ENCODE peak calls at places on chromosomes 2 and 18, in ten cellular contexts. One of them, this sample, is unnamed.

GRCh38 chr18:73979742-73980141 is 167.9 kb downstream of the FBXO15 start:
- DNase-seq in right lobe of liver: no peak
- DNase-seq in stomach: no peak
- DNase-seq in mucosa of descending colon: no peak
- DNase-seq in AG04450: peak
- DNase-seq in Caco-2: no peak
- DNase-seq in AG04449: peak
- DNase-seq in SK-N-SH: no peak
- DNase-seq in kidney epithelial cell: no peak
- DNase-seq in GM06990: no peak
- DNase-seq in this sample: no peak

GRCh38 chr2:173359231-173359630 is 4.6 kb downstream of the CDCA7 start:
- DNase-seq in right lobe of liver: no peak
- DNase-seq in stomach: no peak
- DNase-seq in mucosa of descending colon: no peak
- DNase-seq in AG04450: no peak
- DNase-seq in Caco-2: no peak
- DNase-seq in AG04449: no peak
- DNase-seq in SK-N-SH: no peak
- DNase-seq in kidney epithelial cell: no peak
- DNase-seq in GM06990: peak
- DNase-seq in this sample: no peak

GRCh38 chr2:181813963-181814565 is 77.5 kb upstream of the ITPRID2 start:
- DNase-seq in right lobe of liver: no peak
- DNase-seq in stomach: no peak
- DNase-seq in mucosa of descending colon: no peak
- DNase-seq in AG04450: peak
- DNase-seq in Caco-2: no peak
- DNase-seq in AG04449: peak
- DNase-seq in SK-N-SH: no peak
- DNase-seq in kidney epithelial cell: no peak
- DNase-seq in GM06990: no peak
- DNase-seq in this sample: no peak

GRCh38 chr18:43279015-43279758 is 1.9 kb upstream of the SYT4 start:
- DNase-seq in right lobe of liver: no peak
- DNase-seq in stomach: no peak
- DNase-seq in mucosa of descending colon: no peak
- DNase-seq in AG04450: no peak
- DNase-seq in Caco-2: no peak
- DNase-seq in AG04449: no peak
- DNase-seq in SK-N-SH: peak
- DNase-seq in kidney epithelial cell: peak
- DNase-seq in GM06990: no peak
- DNase-seq in this sample: peak

GRCh38 chr2:26561376-26561775 is 79.8 kb downstream of the CIB4 start:
- DNase-seq in right lobe of liver: peak
- DNase-seq in stomach: no peak
- DNase-seq in mucosa of descending colon: no peak
- DNase-seq in AG04450: no peak
- DNase-seq in Caco-2: peak
- DNase-seq in AG04449: no peak
- DNase-seq in SK-N-SH: no peak
- DNase-seq in kidney epithelial cell: no peak
- DNase-seq in GM06990: no peak
- DNase-seq in this sample: no peak

GRCh38 chr2:102753563-102754159 is 8.2 kb upstream of the TMEM182 start:
- DNase-seq in right lobe of liver: peak
- DNase-seq in stomach: peak
- DNase-seq in mucosa of descending colon: no peak
- DNase-seq in AG04450: no peak
- DNase-seq in Caco-2: no peak
- DNase-seq in AG04449: peak
- DNase-seq in SK-N-SH: peak
- DNase-seq in kidney epithelial cell: no peak
- DNase-seq in GM06990: no peak
- DNase-seq in this sample: peak

GRCh38 chr2:152409691-152410597 is 75.0 kb downstream of the FMNL2 start:
- DNase-seq in right lobe of liver: no peak
- DNase-seq in stomach: no peak
- DNase-seq in mucosa of descending colon: no peak
- DNase-seq in AG04450: no peak
- DNase-seq in Caco-2: no peak
- DNase-seq in AG04449: no peak
- DNase-seq in SK-N-SH: no peak
- DNase-seq in kidney epithelial cell: no peak
- DNase-seq in GM06990: no peak
- DNase-seq in this sample: no peak

GRCh38 chr18:25067291-25068050 is 284.5 kb downstream of the ZNF521 start:
- DNase-seq in right lobe of liver: no peak
- DNase-seq in stomach: no peak
- DNase-seq in mucosa of descending colon: no peak
- DNase-seq in AG04450: no peak
- DNase-seq in Caco-2: no peak
- DNase-seq in AG04449: no peak
- DNase-seq in SK-N-SH: no peak
- DNase-seq in kidney epithelial cell: no peak
- DNase-seq in GM06990: no peak
- DNase-seq in this sample: no peak

GRCh38 chr2:233338046-233338445 is 16.2 kb upstream of the DGKD start:
- DNase-seq in right lobe of liver: no peak
- DNase-seq in stomach: no peak
- DNase-seq in mucosa of descending colon: no peak
- DNase-seq in AG04450: no peak
- DNase-seq in Caco-2: no peak
- DNase-seq in AG04449: no peak
- DNase-seq in SK-N-SH: peak
- DNase-seq in kidney epithelial cell: no peak
- DNase-seq in GM06990: no peak
- DNase-seq in this sample: no peak

GRCh38 chr2:163681765-163682164 is 54.0 kb downstream of the FIGN start:
- DNase-seq in right lobe of liver: no peak
- DNase-seq in stomach: no peak
- DNase-seq in mucosa of descending colon: no peak
- DNase-seq in AG04450: no peak
- DNase-seq in Caco-2: no peak
- DNase-seq in AG04449: no peak
- DNase-seq in SK-N-SH: no peak
- DNase-seq in kidney epithelial cell: no peak
- DNase-seq in GM06990: no peak
- DNase-seq in this sample: no peak

GRCh38 chr2:203237501-203238238 is 1.1 kb upstream of the CYP20A1 start:
- DNase-seq in right lobe of liver: no peak
- DNase-seq in stomach: no peak
- DNase-seq in mucosa of descending colon: no peak
- DNase-seq in AG04450: no peak
- DNase-seq in Caco-2: no peak
- DNase-seq in AG04449: no peak
- DNase-seq in SK-N-SH: peak
- DNase-seq in kidney epithelial cell: no peak
- DNase-seq in GM06990: no peak
- DNase-seq in this sample: no peak

GRCh38 chr2:203242518-203242917 is 3.7 kb downstream of the CYP20A1 start:
- DNase-seq in right lobe of liver: no peak
- DNase-seq in stomach: no peak
- DNase-seq in mucosa of descending colon: no peak
- DNase-seq in AG04450: no peak
- DNase-seq in Caco-2: no peak
- DNase-seq in AG04449: no peak
- DNase-seq in SK-N-SH: no peak
- DNase-seq in kidney epithelial cell: no peak
- DNase-seq in GM06990: no peak
- DNase-seq in this sample: no peak

GRCh38 chr2:203240491-203240890 is 1.7 kb downstream of the CYP20A1 start:
- DNase-seq in right lobe of liver: no peak
- DNase-seq in stomach: no peak
- DNase-seq in mucosa of descending colon: no peak
- DNase-seq in AG04450: no peak
- DNase-seq in Caco-2: no peak
- DNase-seq in AG04449: no peak
- DNase-seq in SK-N-SH: no peak
- DNase-seq in kidney epithelial cell: no peak
- DNase-seq in GM06990: no peak
- DNase-seq in this sample: no peak

GRCh38 chr2:203238329-203238710 is 498 bp upstream of the CYP20A1 start:
- DNase-seq in right lobe of liver: no peak
- DNase-seq in stomach: no peak
- DNase-seq in mucosa of descending colon: no peak
- DNase-seq in AG04450: no peak
- DNase-seq in Caco-2: no peak
- DNase-seq in AG04449: no peak
- DNase-seq in SK-N-SH: no peak
- DNase-seq in kidney epithelial cell: no peak
- DNase-seq in GM06990: no peak
- DNase-seq in this sample: no peak

GRCh38 chr2:203238711-203239526 is at the start of gene CYP20A1:
- DNase-seq in right lobe of liver: peak
- DNase-seq in stomach: peak
- DNase-seq in mucosa of descending colon: peak
- DNase-seq in AG04450: peak
- DNase-seq in Caco-2: peak
- DNase-seq in AG04449: peak
- DNase-seq in SK-N-SH: peak
- DNase-seq in kidney epithelial cell: peak
- DNase-seq in GM06990: peak
- DNase-seq in this sample: peak
- TF ChIP-seq CTCF in right lobe of liver: peak
- TF ChIP-seq CTCF in stomach: no peak
- TF ChIP-seq CTCF in mucosa of descending colon: peak
- TF ChIP-seq CTCF in AG04450: peak
- TF ChIP-seq CTCF in Caco-2: peak
- TF ChIP-seq CTCF in AG04449: peak
- TF ChIP-seq CTCF in SK-N-SH: peak
- TF ChIP-seq CTCF in kidney epithelial cell: peak
- TF ChIP-seq CTCF in GM06990: no peak
- TF ChIP-seq CTCF in this sample: peak

DNA sequence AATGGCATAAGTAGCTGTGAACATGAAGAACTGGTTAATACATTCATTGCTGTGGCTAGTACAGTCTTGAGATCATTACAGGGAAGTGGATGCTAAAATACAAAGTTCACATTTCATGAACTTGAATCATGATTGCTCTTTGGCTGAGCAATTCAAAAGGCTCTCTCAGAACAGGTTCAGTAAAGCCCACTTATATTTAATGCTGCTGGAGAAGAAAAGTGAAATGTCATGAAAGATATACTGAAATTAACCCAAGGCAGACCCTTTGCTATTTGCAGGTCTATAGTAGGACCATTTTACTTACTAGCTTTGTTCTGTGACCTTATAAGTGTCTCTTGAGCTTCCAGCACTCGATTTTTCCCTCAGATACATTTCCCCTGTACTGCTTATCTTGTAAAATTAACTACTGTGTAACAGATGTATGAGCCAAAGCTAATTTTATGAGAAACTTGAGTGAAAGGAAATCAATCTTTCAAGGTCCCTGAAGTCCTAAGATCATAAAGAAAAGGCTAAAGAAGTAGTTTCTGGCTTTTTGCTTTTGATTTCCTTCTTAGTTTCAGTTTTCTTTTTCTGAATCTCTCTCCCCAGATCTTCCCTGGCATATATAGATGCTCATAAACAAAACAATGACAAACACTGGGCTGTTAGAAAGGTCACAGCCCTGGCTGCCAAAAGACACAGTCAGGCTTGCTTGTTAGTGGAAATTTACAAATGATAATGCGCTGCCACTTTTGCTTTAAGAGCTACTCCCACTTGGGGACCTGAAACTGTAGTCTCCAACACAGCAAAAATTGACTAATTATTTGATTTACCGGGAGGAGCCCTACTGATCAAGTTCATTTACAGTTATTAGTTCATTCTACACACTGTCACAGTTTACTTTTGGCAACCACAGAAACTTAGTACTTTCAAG is 132.7 kb upstream of the XPO1 start:
- DNase-seq in right lobe of liver: peak
- DNase-seq in stomach: peak
- DNase-seq in mucosa of descending colon: peak
- DNase-seq in AG04450: no peak
- DNase-seq in Caco-2: no peak
- DNase-seq in AG04449: no peak
- DNase-seq in SK-N-SH: no peak
- DNase-seq in kidney epithelial cell: peak
- DNase-seq in GM06990: peak
- DNase-seq in this sample: peak
- H3K4me3 ChIP-seq in right lobe of liver: peak
- H3K4me3 ChIP-seq in stomach: peak
- H3K4me3 ChIP-seq in mucosa of descending colon: peak
- H3K4me3 ChIP-seq in AG04450: peak
- H3K4me3 ChIP-seq in Caco-2: no peak
- H3K4me3 ChIP-seq in AG04449: no peak
- H3K4me3 ChIP-seq in SK-N-SH: peak
- H3K4me3 ChIP-seq in kidney epithelial cell: no peak
- H3K4me3 ChIP-seq in GM06990: peak
- H3K4me3 ChIP-seq in this sample: peak

DNA sequence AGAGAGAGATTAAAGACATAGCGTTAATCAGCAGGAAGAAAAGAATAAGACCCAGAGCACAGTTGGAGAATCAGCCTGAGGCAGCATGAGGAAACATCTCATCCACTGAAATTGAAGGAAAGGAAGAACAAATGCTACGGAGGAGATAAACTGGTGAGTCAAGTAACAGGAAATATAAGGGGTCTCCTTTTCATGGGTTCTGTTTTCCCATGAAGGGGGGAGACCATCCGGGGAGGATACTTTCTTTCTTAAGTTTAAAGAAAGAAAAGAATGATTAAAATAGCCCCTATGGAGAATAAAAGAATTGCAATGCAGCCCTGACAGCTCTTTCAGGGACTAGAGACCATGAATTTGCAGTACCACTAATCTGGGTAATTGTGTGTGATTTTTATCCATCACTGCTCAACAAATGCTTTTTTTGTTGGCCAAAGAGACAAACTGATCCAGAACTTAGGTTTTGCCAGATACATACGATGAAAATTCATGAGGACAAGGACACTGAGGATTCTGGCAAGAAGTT is 17.7 kb downstream of the ROCK2 start:
- DNase-seq in right lobe of liver: no peak
- DNase-seq in stomach: no peak
- DNase-seq in mucosa of descending colon: no peak
- DNase-seq in AG04450: no peak
- DNase-seq in Caco-2: no peak
- DNase-seq in AG04449: no peak
- DNase-seq in SK-N-SH: no peak
- DNase-seq in kidney epithelial cell: no peak
- DNase-seq in GM06990: no peak
- DNase-seq in this sample: no peak
- TF ChIP-seq CTCF in right lobe of liver: no peak
- TF ChIP-seq CTCF in stomach: no peak
- TF ChIP-seq CTCF in mucosa of descending colon: no peak
- TF ChIP-seq CTCF in AG04450: no peak
- TF ChIP-seq CTCF in Caco-2: no peak
- TF ChIP-seq CTCF in AG04449: no peak
- TF ChIP-seq CTCF in SK-N-SH: no peak
- TF ChIP-seq CTCF in kidney epithelial cell: no peak
- TF ChIP-seq CTCF in GM06990: no peak
- TF ChIP-seq CTCF in this sample: no peak

DNA sequence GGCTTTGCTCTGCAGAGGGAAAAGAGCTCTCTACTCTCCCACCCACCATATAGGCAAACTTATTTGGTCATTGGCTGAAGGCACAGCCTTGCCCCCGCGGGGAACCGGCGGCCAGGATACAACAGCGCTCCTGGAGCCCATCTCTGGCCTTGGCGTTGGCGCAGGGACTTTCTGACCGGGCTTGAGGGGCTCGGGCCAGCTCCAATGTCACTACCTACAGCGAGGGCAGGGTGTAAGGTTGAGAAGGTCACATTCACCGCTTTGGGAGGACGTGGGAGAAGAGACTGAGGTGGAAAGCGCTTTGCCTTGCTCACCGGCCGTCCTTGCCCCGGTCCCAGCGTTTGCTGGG is 2.2 kb downstream of the ONECUT2 start:
- DNase-seq in right lobe of liver: no peak
- DNase-seq in stomach: no peak
- DNase-seq in mucosa of descending colon: no peak
- DNase-seq in AG04450: no peak
- DNase-seq in Caco-2: no peak
- DNase-seq in AG04449: no peak
- DNase-seq in SK-N-SH: peak
- DNase-seq in kidney epithelial cell: no peak
- DNase-seq in GM06990: no peak
- DNase-seq in this sample: no peak
- H3K4me3 ChIP-seq in right lobe of liver: peak
- H3K4me3 ChIP-seq in stomach: peak
- H3K4me3 ChIP-seq in mucosa of descending colon: no peak
- H3K4me3 ChIP-seq in AG04450: no peak
- H3K4me3 ChIP-seq in Caco-2: peak
- H3K4me3 ChIP-seq in AG04449: no peak
- H3K4me3 ChIP-seq in SK-N-SH: peak
- H3K4me3 ChIP-seq in kidney epithelial cell: no peak
- H3K4me3 ChIP-seq in GM06990: no peak
- H3K4me3 ChIP-seq in this sample: peak